ENCODE peak calls at places on chromosomes 5 and 9, in nine cellular contexts. J is A549, N is lower leg skin, S is uterus, G is tibial nerve, Y is ovary, E is breast epithelium, A is HCT116, F is body of pancreas. L is an unnamed sample.

GRCh38 chr9:107487521-107488399 is 1.8 kb downstream of the KLF4 start:
- DNase-seq in J (peak), N (peak), S (peak), G (peak), Y (peak), E (peak), A (no peak), F (peak), L (no peak)

GRCh38 chr5:41368158-41368557 is 142.2 kb downstream of the PLCXD3 start:
- DNase-seq in J (no peak), N (no peak), S (no peak), G (no peak), Y (no peak), E (no peak), A (no peak), F (no peak), L (no peak)

GRCh38 chr9:108775901-108776306 is 79.9 kb downstream of the ACTL7B start:
- DNase-seq in J (no peak), N (no peak), S (no peak), G (peak), Y (no peak), E (no peak), A (no peak), F (no peak), L (no peak)

GRCh38 chr5:125654392-125654791 is 768.8 kb upstream of the GRAMD2B start:
- DNase-seq in J (no peak), N (no peak), S (no peak), G (no peak), Y (no peak), E (no peak), A (no peak), F (no peak), L (no peak)

GRCh38 chr5:13976867-13977479 is 32.5 kb upstream of the DNAH5 start:
- DNase-seq in J (peak), N (no peak), S (no peak), G (no peak), Y (no peak), E (no peak), A (peak), F (no peak), L (peak)

GRCh38 chr5:59798862-59799667 is 94.5 kb downstream of the PDE4D start:
- DNase-seq in J (peak), N (no peak), S (no peak), G (no peak), Y (no peak), E (no peak), A (no peak), F (no peak), L (no peak)

GRCh38 chr9:118563677-118564076 is 805.6 kb downstream of the BRINP1 start:
- DNase-seq in J (no peak), N (no peak), S (no peak), G (no peak), Y (no peak), E (no peak), A (no peak), F (no peak), L (peak)

GRCh38 chr5:40932766-40933165 is 23.5 kb downstream of the C7 start:
- DNase-seq in J (no peak), N (no peak), S (no peak), G (no peak), Y (no peak), E (no peak), A (no peak), F (no peak), L (no peak)

GRCh38 chr9:4068449-4068848 is 231.4 kb downstream of the GLIS3 start:
- DNase-seq in J (peak), N (no peak), S (no peak), G (no peak), Y (no peak), E (no peak), A (no peak), F (no peak), L (no peak)
- TF ChIP-seq POLR2A in J (no peak), N (no peak), S (no peak), G (no peak), Y (no peak), E (no peak), A (no peak), F (no peak), L (no peak)

GRCh38 chr5:90657030-90657429 is 98.4 kb downstream of the ADGRV1 start:
- DNase-seq in J (no peak), N (no peak), S (no peak), G (no peak), Y (no peak), E (no peak), A (no peak), F (no peak), L (no peak)
- TF ChIP-seq POLR2A in J (no peak), N (no peak), S (no peak), G (no peak), Y (no peak), E (no peak), A (no peak), F (no peak), L (no peak)

DNA sequence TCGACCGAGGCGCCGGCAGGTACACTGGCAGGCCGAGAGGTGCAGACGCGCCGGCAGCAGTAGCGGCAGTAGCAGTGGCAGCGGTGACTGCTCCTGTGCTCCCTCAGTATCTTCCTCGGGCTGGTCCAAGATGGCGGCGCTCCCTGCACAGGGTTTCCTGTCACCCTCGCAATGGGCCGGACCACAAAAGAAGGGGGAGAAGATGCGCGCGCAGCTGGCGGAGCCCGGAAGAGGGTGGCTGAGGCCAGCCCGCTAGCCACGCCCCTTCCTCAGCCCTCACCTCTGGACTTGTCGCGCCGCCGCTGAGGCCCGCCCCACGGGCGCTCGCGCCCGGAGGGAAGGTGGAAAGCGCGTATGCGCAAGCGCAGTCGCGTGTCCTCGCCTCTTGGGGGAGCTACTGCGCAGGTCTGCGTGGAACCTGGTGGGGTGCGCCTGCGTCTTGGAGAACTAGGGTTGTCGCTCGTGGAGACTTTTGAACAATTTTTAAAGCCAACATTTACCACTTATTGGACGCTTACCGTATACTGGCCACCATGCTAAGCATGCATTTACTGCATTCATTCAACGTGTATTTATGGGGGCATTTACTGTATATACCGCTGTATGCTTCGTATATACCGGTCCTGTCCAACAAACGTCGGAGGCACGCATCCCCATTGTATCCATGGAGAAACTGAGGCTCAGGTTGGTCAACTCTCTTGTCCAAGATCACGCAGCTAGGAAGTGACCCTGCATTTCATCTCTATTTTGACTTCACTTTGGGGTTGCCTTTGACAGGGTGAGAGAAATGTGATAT is at the start of gene RAB14:
- DNase-seq in J (peak), N (peak), S (peak), G (peak), Y (peak), E (peak), A (peak), F (peak), L (peak)
- TF ChIP-seq POLR2A in J (peak), N (no peak), S (peak), G (peak), Y (peak), E (peak), A (peak), F (peak), L (peak)

DNA sequence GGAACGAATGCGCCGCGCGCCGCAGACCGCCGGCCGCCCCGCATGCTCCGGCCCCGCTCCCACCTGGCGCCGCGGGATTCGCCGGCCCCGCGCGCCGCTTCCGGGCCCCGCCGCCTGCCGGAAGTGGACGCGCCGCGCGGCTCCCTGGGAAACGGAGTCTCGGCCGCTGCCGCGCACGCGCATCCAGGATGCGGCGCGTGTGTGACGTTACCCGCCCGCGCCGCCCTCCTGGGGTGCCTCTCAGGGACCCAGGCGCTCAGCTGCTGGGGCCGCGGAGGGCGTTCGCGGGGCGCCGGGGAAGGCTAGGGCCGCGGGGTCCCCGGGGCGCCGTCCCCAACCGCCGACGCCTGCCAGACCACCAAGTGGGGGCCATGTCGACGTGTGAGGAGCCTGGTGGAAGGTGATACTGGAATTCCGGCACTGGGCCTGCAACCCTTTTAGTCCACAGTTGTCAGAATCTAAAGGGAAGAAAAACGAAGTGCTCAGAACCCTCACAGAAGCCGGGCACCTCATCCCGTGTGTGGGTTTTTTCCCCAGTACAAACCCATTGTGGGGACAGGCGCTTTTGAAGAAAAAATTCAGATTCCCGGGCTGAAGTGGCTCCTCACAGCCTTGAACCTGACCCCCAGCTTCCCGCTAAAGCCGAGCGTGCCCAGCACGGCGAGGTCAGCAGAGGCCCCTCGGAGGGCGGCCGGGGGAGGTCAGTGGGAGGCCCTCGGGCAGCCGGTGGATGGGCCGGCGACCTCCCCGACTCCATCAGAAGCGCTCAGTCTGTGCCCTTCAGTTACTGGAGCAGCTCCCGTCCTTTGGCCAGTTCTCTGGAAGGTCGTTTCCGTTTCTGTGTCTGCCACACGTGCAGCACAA is at the start of gene CLPTM1L:
- DNase-seq in J (peak), N (peak), S (peak), G (peak), Y (peak), E (peak), A (peak), F (peak), L (peak)
- TF ChIP-seq POLR2A in J (peak), N (no peak), S (peak), G (peak), Y (peak), E (no peak), A (peak), F (peak), L (peak)

DNA sequence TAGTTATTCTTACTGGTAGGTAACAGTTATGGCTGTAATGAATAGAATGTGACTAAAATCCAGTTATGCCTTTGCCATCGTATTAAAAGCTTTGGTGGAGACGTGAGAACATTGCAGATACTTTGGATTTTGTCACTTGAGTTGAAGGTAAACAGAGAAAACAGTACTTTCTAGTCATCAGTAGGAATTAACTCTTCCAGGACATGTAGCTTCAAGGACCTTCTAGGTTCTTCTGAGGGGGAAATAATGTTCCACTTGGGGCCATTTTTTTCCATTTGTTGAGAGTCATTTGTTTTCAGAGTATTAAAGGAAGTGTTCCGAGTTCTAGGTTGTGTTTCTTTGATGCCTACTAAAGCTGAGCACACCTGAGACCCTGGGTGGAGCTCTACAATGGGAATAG is 6.1 kb downstream of the TJP2 start:
- DNase-seq in J (no peak), N (no peak), S (no peak), G (no peak), Y (no peak), E (no peak), A (no peak), F (no peak), L (no peak)
- TF ChIP-seq POLR2A in J (no peak), N (no peak), S (no peak), G (no peak), Y (no peak), E (no peak), A (no peak), F (no peak), L (no peak)

GRCh38 chr9:137205126-137206069 is at the start of the genes NDOR1 and TMEM203:
- DNase-seq in J (peak), N (peak), S (peak), G (peak), Y (peak), E (peak), A (peak), F (peak), L (peak)
- TF ChIP-seq POLR2A in J (peak), N (no peak), S (peak), G (peak), Y (peak), E (peak), A (peak), F (peak), L (peak)

GRCh38 chr9:70390922-70391321 is 23.5 kb downstream of the KLF9 start:
- DNase-seq in J (no peak), N (no peak), S (no peak), G (no peak), Y (no peak), E (no peak), A (no peak), F (no peak), L (no peak)

GRCh38 chr9:70389188-70389587 is 25.3 kb downstream of the KLF9 start:
- DNase-seq in J (no peak), N (no peak), S (no peak), G (no peak), Y (no peak), E (no peak), A (no peak), F (no peak), L (no peak)

GRCh38 chr9:70392850-70393249 is 21.6 kb downstream of the KLF9 start:
- DNase-seq in J (no peak), N (no peak), S (no peak), G (no peak), Y (no peak), E (no peak), A (no peak), F (no peak), L (no peak)

GRCh38 chr9:70389642-70390266 is 24.7 kb downstream of the KLF9 start:
- DNase-seq in J (no peak), N (no peak), S (no peak), G (no peak), Y (no peak), E (no peak), A (no peak), F (no peak), L (no peak)

DNA sequence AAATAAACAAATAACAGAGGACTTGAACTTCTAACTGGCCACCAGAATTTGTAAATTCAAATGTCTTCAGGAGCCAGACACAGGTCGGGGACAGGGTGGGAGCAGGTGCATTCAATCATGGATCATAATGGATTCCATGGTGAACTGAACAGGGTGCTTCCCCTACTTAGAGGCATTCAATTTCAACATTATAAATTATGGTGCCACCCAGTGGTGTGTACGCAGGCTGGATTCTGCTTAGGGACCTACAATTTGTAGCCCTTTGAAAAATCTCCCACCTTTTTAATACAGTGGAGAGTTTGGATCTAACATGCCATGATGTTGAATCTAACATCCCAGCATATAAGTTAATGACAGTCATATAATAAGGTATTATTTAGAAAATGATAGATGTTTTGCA is 22.3 kb downstream of the KLF9 start:
- DNase-seq in J (peak), N (no peak), S (no peak), G (no peak), Y (no peak), E (no peak), A (no peak), F (no peak), L (no peak)
- TF ChIP-seq POLR2A in J (no peak), N (no peak), S (no peak), G (no peak), Y (no peak), E (no peak), A (no peak), F (no peak), L (no peak)

DNA sequence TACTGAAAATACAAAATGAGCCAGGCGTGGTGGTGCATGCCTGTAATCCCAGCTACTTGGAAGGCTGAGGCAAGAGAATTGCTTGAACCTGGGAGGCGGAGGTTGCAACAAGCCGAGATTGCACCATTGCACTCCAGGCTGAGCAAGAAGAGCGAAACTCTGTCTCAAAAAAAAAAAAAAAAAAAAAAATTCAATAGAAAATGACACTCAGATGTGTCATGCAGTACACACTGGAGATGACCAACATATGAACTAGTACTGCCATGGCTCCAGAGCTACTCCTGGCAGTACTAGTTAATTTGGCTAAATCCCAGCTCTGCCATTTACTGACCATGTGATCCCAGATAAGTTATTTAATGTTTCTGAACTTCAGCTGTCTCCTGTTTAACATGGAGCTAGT is 7.3 kb downstream of the ATOX1 start:
- DNase-seq in J (no peak), N (no peak), S (no peak), G (no peak), Y (no peak), E (no peak), A (no peak), F (no peak), L (no peak)
- TF ChIP-seq POLR2A in J (no peak), N (no peak), S (no peak), G (no peak), Y (no peak), E (no peak), A (no peak), F (no peak), L (no peak)

GRCh38 chr5:139383993-139384590 is 995 bp upstream of the SLC23A1 start:
- DNase-seq in J (no peak), N (no peak), S (no peak), G (no peak), Y (no peak), E (no peak), A (no peak), F (no peak), L (no peak)
- TF ChIP-seq POLR2A in J (no peak), N (no peak), S (no peak), G (no peak), Y (no peak), E (no peak), A (no peak), F (no peak), L (no peak)

DNA sequence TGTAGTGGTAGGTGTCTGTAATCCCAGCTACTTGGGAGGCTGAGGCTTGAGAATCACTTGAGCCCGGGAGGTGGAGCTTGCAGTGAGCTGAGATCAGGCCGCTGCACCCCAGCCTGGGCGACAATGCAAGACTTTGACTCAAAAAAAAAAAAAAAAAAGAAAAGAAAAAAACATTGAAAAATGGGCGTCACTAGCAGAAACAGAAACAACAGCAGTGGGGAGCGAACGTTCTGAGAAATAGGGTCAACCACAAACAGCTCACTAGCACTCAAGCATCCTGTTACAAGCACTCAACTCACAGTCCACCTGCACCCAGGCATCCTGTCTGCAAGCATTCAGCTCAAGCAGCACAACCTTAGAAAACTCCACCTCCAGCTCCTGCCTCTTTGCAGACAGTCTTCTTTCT is 17.2 kb downstream of the TRIM14 start:
- DNase-seq in J (no peak), N (no peak), S (no peak), G (no peak), Y (no peak), E (peak), A (no peak), F (no peak), L (no peak)
- TF ChIP-seq POLR2A in J (no peak), N (no peak), S (no peak), G (no peak), Y (no peak), E (no peak), A (no peak), F (peak), L (no peak)

L was measured in H54.